ENCODE peak calls at places on chromosomes 16 and 17, in six cellular contexts. U, B, F, Z, D and L are unnamed samples.

GRCh38 chr17:47687748-47688147 is 6.2 kb upstream of the TBKBP1 start:
- DNase-seq in U (no peak), B (no peak), D (no peak), F (no peak), Z (peak), L (no peak)

GRCh38 chr16:24635900-24636610 is 93.4 kb upstream of the TNRC6A start:
- DNase-seq in B (peak), Z (no peak), U (no peak), D (peak), F (peak), L (peak)

GRCh38 chr17:410674-411401 is 58.2 kb upstream of the RPH3AL start:
- DNase-seq in D (no peak), F (no peak), Z (no peak), B (no peak), U (peak), L (no peak)

GRCh38 chr16:50603206-50604064 is 55.2 kb downstream of the NKD1 start:
- DNase-seq in D (no peak), Z (no peak), U (no peak), F (no peak), B (no peak), L (peak)

GRCh38 chr17:80261159-80261894 is 675 bp downstream of the RNF213 start:
- DNase-seq in Z (peak), F (no peak), D (peak), B (peak), U (peak), L (no peak)

GRCh38 chr17:73478768-73479424 is 165.3 kb downstream of the SDK2 start:
- DNase-seq in B (no peak), D (no peak), U (no peak), Z (peak), F (no peak), L (no peak)

GRCh38 chr16:49085689-49086088 is 195.9 kb downstream of the CBLN1 start:
- DNase-seq in F (no peak), Z (no peak), U (no peak), B (no peak), D (no peak), L (peak)

GRCh38 chr16:89261691-89262563 is 44.4 kb downstream of the ZNF778 start:
- DNase-seq in B (no peak), U (no peak), Z (no peak), F (no peak), D (no peak), L (no peak)

GRCh38 chr17:68296217-68297140 is 5.2 kb downstream of the ARSG start:
- DNase-seq in D (peak), F (no peak), Z (no peak), B (no peak), U (peak), L (no peak)

GRCh38 chr17:64247836-64248235 is 15.2 kb downstream of the TEX2 start:
- DNase-seq in F (no peak), B (no peak), D (no peak), U (no peak), Z (no peak), L (no peak)

GRCh38 chr17:31788956-31789355 is 70.1 kb downstream of the COPRS start:
- DNase-seq in U (no peak), B (no peak), F (peak), Z (no peak), D (no peak), L (no peak)

GRCh38 chr16:88736088-88736487 is 29.8 kb downstream of the CTU2 start:
- DNase-seq in D (no peak), Z (no peak), F (no peak), U (no peak), B (no peak), L (no peak)

GRCh38 chr17:34706029-34706428 is 126.6 kb downstream of the TMEM132E start:
- DNase-seq in U (no peak), Z (peak), F (no peak), B (peak), D (no peak), L (no peak)

GRCh38 chr17:27633312-27634025 is 2.5 kb downstream of the LGALS9 start:
- DNase-seq in U (no peak), B (no peak), F (no peak), D (peak), Z (no peak), L (no peak)

DNA sequence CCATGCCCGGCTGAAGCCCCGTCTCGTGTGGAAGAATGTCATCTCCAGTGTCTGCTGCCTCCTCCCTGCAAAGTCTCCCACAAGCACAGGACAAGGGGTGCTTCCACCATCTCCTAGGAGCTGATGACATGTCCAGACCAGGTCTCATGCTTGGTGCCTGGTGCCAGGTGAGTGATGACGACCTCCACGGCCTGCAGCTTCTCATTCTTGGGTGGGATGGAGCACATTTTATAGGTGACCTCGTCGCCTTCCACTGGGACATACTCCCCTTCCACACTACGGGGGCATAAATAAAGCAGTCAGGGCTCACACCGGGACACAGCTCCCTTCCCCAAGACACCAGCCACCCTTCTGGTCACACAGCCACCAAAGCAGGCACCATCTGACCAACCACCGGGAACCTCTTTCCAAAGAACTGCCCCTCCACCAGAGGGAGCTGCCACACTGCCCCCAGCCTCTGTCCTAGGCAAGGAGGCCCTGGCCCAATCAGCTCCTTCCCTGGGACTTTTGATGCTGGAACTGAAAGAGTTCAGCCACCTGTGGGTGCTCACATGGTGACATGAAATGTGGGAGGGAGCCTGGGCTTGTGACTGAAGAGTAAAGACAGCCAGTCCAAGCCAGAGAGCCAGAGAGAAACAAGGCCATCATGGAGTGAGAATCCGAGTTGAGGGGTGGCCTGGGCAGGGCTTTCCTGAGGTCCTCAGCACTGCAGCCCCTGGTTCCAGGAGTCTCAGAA is 13.6 kb downstream of the CARHSP1 start:
- DNase-seq in U (no peak), B (no peak), F (no peak), D (no peak), Z (no peak), L (no peak)
- TF ChIP-seq CTCF in U (no peak), B (no peak), F (no peak), D (peak), Z (no peak), L (peak)

GRCh38 chr17:56523042-56523441 is 70.5 kb upstream of the NOG start:
- DNase-seq in Z (no peak), U (no peak), F (no peak), D (no peak), B (no peak), L (no peak)

DNA sequence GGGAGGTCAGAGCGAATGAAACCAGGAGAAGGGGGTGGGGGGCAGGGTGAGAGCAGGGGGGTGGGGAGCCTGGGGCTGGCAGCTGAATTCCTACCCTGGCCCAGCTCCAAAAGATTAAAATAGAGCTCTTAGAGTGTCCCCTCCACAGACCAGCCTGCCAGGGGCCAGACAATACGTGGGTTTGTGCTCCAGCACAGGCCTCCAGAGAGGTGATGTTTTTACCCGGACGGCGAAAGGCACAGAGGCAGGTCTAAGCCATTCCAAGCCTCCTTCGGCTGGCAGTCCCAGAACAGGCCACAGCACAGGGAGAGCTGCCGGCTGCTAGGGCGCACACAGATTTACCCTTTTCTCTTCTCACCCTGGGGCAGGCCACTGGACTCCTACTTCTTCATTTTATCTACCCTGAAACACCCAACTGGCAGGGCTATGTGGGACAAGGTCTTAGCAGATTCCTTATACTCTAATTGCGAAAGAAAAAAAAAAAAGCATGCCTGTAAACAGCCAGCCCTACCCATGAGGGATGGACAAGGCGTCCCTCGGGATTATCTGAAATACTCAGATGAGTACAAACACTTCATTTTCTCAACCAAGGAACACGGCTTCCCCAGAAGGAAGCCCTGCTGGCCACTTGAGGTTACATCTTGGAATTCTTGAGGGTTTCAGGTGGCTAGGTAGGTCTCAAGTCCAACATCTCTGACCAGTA is 71.9 kb upstream of the NOG start:
- DNase-seq in D (no peak), U (no peak), Z (no peak), F (no peak), B (no peak), L (no peak)
- TF ChIP-seq CTCF in D (no peak), U (no peak), Z (no peak), F (no peak), B (no peak), L (no peak)

DNA sequence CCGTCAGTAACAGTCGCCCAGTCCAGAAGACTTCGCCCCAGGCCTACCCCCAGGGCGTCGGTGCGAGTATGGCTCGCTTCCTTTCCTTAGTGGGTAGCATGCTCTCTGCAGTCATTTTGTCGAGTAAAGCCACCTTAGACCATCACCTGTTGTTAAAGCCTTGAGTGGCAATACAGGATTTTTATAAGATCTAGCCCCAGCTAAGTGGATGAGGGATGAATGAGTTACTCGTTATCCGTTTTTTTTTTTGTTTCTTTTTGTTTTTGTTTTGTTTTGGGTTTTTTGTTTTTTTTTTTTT is 322 bp upstream of the KLHL11 start:
- DNase-seq in Z (no peak), D (no peak), F (no peak), B (no peak), U (no peak), L (no peak)
- TF ChIP-seq CTCF in Z (no peak), D (no peak), F (no peak), B (no peak), U (no peak), L (no peak)

GRCh38 chr16:56346131-56346890 is 79.0 kb downstream of the AMFR start:
- DNase-seq in U (no peak), D (no peak), B (no peak), F (no peak), Z (no peak), L (no peak)

GRCh38 chr16:56344518-56345405 is 80.6 kb downstream of the AMFR start:
- DNase-seq in F (no peak), Z (no peak), D (peak), U (no peak), B (no peak), L (no peak)

GRCh38 chr16:56341656-56342397 is 83.5 kb downstream of the AMFR start:
- DNase-seq in F (no peak), D (no peak), Z (no peak), U (no peak), B (peak), L (no peak)

GRCh38 chr16:56345406-56346050 is 79.8 kb downstream of the AMFR start:
- DNase-seq in U (no peak), Z (no peak), B (no peak), F (no peak), D (no peak), L (no peak)

DNA sequence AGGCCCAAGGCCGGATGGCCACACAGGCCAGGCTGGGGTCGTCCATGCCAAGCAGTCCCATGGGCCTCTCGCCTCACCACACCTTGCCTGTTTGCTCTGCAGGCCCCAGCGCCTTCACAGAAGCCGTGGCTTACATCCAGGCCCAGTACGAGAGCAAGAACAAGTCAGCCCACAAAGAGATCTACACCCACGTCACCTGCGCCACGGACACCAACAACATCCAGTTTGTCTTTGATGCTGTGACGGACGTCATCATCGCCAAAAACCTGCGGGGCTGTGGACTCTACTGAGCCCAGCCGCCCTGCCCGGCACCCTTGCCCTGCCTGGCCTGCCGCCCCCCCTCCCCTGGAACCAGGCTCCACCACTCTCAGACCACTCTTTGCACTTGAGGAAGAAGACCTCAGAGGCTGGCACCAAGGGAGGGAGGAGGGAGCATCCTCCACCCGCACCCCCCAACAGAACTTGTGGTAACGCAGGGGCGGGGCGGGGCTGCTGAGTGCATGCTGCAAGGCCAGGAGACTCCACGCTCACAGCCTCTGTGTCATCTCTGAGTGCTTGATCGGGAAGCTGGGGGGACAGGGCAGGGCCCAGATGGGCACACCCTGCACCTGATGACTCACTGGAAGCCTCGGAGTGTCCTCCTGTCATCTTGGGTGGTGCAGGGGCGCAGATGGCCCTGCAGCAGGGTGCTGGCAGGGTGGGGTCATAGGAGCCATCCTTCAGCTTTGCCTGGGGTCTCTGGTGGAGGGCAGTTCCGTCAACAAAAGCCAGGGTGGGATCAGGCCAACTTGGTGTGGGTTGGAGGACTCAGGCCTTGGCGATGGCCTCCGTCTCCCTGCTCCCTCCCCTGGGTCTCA is 81.5 kb downstream of the AMFR start:
- DNase-seq in B (no peak), U (no peak), D (no peak), Z (no peak), F (no peak), L (no peak)
- TF ChIP-seq CTCF in B (no peak), U (no peak), D (no peak), Z (no peak), F (no peak), L (no peak)

GRCh38 chr16:27920391-27920891 is 143.1 kb downstream of the GSG1L start:
- DNase-seq in U (no peak), F (no peak), D (no peak), Z (peak), B (no peak), L (no peak)
- TF ChIP-seq CTCF in U (no peak), F (no peak), D (no peak), Z (peak), B (no peak), L (peak)

GRCh38 chr16:85720319-85720637 is 30.6 kb downstream of the C16orf74 start:
- DNase-seq in F (no peak), D (peak), B (no peak), U (no peak), Z (no peak), L (no peak)

GRCh38 chr16:85718153-85718477 is 29.4 kb upstream of the GINS2 start:
- DNase-seq in F (no peak), B (no peak), D (no peak), Z (no peak), U (no peak), L (no peak)

GRCh38 chr16:85719605-85720318 is 31.0 kb upstream of the GINS2 start:
- DNase-seq in U (no peak), B (no peak), D (no peak), Z (no peak), F (no peak), L (no peak)

GRCh38 chr16:85717393-85718152 is 28.8 kb upstream of the GINS2 start:
- DNase-seq in U (peak), B (peak), D (peak), F (no peak), Z (peak), L (peak)

DNA sequence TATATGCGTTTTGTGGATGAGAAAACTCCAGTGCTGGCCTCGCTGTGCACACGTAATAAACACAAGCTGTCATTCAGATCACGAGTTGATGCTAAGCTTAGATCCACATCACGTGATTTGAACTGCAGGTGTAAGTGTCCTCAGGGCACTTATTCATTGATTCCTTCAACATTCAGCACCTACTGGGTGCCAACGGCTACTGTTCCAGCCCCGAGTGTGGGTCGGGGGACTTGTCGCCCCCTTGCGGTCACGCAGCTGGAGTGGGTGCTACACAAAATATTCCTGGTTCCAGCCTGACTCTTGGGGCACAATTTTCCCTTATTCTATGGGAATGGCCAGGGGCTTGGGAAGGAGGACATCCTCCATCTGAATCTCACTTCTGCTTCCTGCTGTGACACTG is 29.9 kb upstream of the GINS2 start:
- DNase-seq in F (no peak), Z (peak), D (no peak), B (no peak), U (no peak), L (no peak)
- TF ChIP-seq CTCF in F (peak), Z (peak), D (peak), B (peak), U (no peak), L (peak)

GRCh38 chr17:60577147-60577925 is 22.7 kb upstream of the PPM1D start:
- DNase-seq in F (no peak), U (peak), B (no peak), D (peak), Z (no peak), L (no peak)
- TF ChIP-seq CTCF in F (peak), U (no peak), B (no peak), D (peak), Z (no peak), L (peak)

DNA sequence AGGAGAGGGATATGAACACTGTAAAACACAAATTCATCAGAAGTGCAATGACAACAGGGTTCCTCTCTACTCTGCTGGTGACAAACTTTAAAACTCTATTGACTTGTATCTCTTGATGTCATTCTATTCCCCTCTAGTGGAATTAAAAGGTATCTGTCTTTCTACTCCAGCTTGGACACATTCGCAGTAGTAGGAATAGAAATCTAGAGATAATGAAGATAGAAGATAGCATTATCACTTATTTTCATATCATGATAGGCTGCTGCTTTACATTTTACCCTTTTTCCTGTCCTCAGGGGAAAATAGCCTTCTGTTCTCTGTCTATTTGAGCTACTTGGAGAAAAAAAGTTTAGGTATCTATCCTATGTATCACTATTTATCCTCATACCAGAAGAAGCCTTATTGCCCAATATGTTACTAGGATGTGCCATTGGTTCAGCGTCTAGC is 209.6 kb upstream of the CACNG5 start:
- DNase-seq in Z (no peak), F (no peak), B (no peak), D (no peak), U (no peak), L (no peak)
- TF ChIP-seq CTCF in Z (no peak), F (peak), B (peak), D (peak), U (no peak), L (peak)

GRCh38 chr16:85860413-85861094 is 38.4 kb upstream of the IRF8 start:
- DNase-seq in Z (no peak), U (no peak), B (no peak), D (no peak), F (no peak), L (no peak)

GRCh38 chr16:85859818-85860125 is 39.2 kb upstream of the IRF8 start:
- DNase-seq in D (no peak), Z (no peak), U (peak), B (no peak), F (no peak), L (no peak)

GRCh38 chr16:85858984-85859817 is 39.8 kb upstream of the IRF8 start:
- DNase-seq in F (no peak), U (no peak), D (no peak), B (no peak), Z (no peak), L (no peak)

GRCh38 chr16:85862476-85863383 is 36.2 kb upstream of the IRF8 start:
- DNase-seq in Z (no peak), B (no peak), U (no peak), D (no peak), F (no peak), L (no peak)

GRCh38 chr16:85861095-85861825 is 37.7 kb upstream of the IRF8 start:
- DNase-seq in F (no peak), B (no peak), Z (no peak), D (no peak), U (no peak), L (no peak)
- TF ChIP-seq CTCF in F (no peak), B (no peak), Z (no peak), D (no peak), U (no peak), L (no peak)